ENCODE peak calls at places on chromosomes 1 and 21, in seven cellular contexts. T is Panc1, I is dorsolateral prefrontal cortex, Q is bronchial epithelial cell, F is fibroblast of lung, H is astrocyte of the spinal cord, B is heart left ventricle. K is an unnamed sample.

GRCh38 chr21:41171210-41171609 is 3.2 kb downstream of the BACE2 start:
- DNase-seq in F (peak), I (no peak), H (peak), B (no peak), T (no peak), Q (peak), K (no peak)

GRCh38 chr1:196148367-196148970 is 459.8 kb downstream of the KCNT2 start:
- DNase-seq in Q (peak), H (peak), I (no peak), F (peak), B (no peak), T (peak), K (peak)

GRCh38 chr1:204093421-204093717 is 20.5 kb downstream of the SOX13 start:
- DNase-seq in I (no peak), B (no peak), H (no peak), T (no peak), Q (no peak), F (no peak), K (no peak)

GRCh38 chr21:15250384-15250783 is 185.6 kb upstream of the NRIP1 start:
- DNase-seq in I (no peak), Q (peak), F (peak), H (peak), B (no peak), T (no peak), K (peak)

GRCh38 chr1:12539705-12540579 is 78.1 kb downstream of the DHRS3 start:
- DNase-seq in I (no peak), F (peak), Q (no peak), T (no peak), H (peak), B (peak), K (peak)

GRCh38 chr1:94526152-94526551 is 15.4 kb downstream of the F3 start:
- DNase-seq in Q (no peak), H (no peak), B (no peak), I (no peak), T (no peak), F (peak), K (no peak)

GRCh38 chr1:78277253-78277652 is 213.5 kb upstream of the PTGFR start:
- DNase-seq in I (no peak), B (no peak), F (peak), T (no peak), H (peak), Q (peak), K (peak)

GRCh38 chr1:116933586-116934515 is 24.1 kb downstream of the PTGFRN start:
- DNase-seq in B (no peak), Q (no peak), T (no peak), H (no peak), F (no peak), I (no peak), K (no peak)

GRCh38 chr1:38041941-38042834 is 4.4 kb downstream of the POU3F1 start:
- DNase-seq in H (no peak), F (no peak), I (no peak), B (no peak), T (no peak), Q (no peak), K (no peak)

GRCh38 chr1:38043036-38043747 is 3.4 kb downstream of the POU3F1 start:
- DNase-seq in H (no peak), B (no peak), T (no peak), F (no peak), Q (no peak), I (no peak), K (no peak)

GRCh38 chr1:38037481-38037939 is 9.1 kb downstream of the POU3F1 start:
- DNase-seq in F (no peak), B (no peak), H (no peak), T (no peak), Q (no peak), I (no peak), K (peak)

GRCh38 chr1:38038836-38039235 is 7.8 kb downstream of the POU3F1 start:
- DNase-seq in H (peak), T (no peak), I (no peak), F (peak), B (no peak), Q (peak), K (peak)

DNA sequence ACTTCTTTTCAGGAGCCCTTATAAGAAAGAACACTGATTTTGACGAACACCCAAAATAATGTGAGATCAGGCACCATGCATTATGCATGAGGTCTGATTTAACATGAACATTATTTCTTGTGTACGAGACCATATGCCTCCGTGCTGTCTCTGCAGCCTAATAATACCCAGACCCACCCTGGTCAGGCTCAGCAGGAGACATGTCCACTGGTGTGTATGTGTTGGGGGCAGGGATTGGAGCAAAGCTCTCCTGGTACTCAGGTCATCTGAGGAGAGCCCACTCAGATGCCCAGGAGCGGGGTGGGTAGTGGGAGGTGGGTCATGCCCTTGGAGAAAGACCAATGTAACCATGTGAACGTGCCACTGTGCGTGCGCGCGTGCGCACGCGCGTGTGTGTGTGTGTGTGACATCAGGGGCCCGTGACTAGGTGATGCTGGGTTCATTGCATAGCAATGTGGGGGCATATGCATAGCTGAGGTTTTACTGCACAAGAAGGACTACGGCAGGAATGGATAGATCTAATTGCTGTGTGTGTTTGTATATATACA is 7.1 kb downstream of the POU3F1 start:
- DNase-seq in I (no peak), T (no peak), H (no peak), B (no peak), Q (no peak), F (no peak), K (no peak)
- H3K4me3 ChIP-seq in I (no peak), T (no peak), H (no peak), B (no peak), Q (no peak), F (no peak), K (no peak)

DNA sequence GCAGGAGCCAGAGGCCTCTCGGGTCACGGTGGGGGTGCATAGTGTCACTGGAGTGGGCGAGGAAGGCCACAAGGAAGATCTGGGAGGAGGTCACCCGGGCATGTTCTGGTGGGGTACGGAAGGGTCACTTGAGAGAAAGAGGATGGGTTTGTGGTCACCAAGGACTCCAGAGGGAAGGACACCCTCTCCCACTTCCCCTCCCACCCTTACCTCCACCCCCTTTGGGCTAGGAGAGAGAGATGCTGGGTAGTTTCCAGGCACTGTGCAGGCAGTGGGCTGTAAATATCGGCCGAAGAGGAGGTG is 703 bp downstream of the AMIGO1 start:
- DNase-seq in F (no peak), T (no peak), H (no peak), B (no peak), I (no peak), Q (no peak), K (no peak)
- H3K4me3 ChIP-seq in F (no peak), T (no peak), H (peak), B (peak), I (peak), Q (peak), K (no peak)

GRCh38 chr1:198542632-198543031 is 2.2 kb upstream of the ATP6V1G3 start:
- DNase-seq in I (no peak), T (no peak), H (no peak), B (no peak), Q (no peak), F (no peak), K (no peak)

GRCh38 chr1:198543670-198544260 is 3.3 kb upstream of the ATP6V1G3 start:
- DNase-seq in B (no peak), F (no peak), I (no peak), T (no peak), H (no peak), Q (no peak), K (no peak)

GRCh38 chr1:198544265-198544664 is 3.8 kb upstream of the ATP6V1G3 start:
- DNase-seq in T (no peak), H (no peak), F (no peak), Q (no peak), I (no peak), B (no peak), K (no peak)

GRCh38 chr1:198541737-198542136 is 1.3 kb upstream of the ATP6V1G3 start:
- DNase-seq in F (no peak), H (no peak), B (no peak), T (no peak), I (no peak), Q (no peak), K (no peak)

DNA sequence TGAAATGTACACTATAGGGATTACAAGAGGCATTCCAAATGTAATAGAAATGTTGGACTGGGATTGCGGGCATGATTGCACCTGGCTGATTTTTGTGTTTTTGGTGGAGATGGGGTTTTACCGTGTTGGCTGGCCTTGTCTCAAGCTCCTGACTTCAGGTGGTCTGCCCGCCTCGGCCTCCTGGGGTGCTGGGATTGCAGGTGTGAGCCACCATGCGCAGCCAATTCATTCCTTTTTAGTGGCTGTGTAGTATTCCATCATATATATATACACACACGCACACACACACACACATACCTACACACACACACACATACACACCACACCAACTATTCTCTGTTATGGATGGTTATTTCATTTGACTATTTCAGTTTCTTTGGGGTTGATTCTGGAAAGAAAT is 4.7 kb upstream of the ATP6V1G3 start:
- DNase-seq in F (no peak), B (no peak), Q (no peak), I (no peak), T (no peak), H (no peak), K (no peak)
- H3K4me3 ChIP-seq in F (no peak), B (no peak), Q (no peak), I (no peak), T (no peak), H (no peak), K (no peak)

GRCh38 chr1:84164156-84164555 is 20.1 kb downstream of the PRKACB start:
- DNase-seq in I (no peak), B (no peak), F (no peak), T (peak), Q (no peak), H (no peak), K (peak)
- H3K4me3 ChIP-seq in I (peak), B (no peak), F (peak), T (peak), Q (no peak), H (peak), K (peak)

GRCh38 chr21:26118928-26119540 is 51.5 kb downstream of the APP start:
- DNase-seq in B (no peak), F (no peak), H (no peak), T (no peak), Q (no peak), I (no peak), K (no peak)
- H3K4me3 ChIP-seq in B (no peak), F (no peak), H (no peak), T (no peak), Q (no peak), I (no peak), K (no peak)

GRCh38 chr1:219660666-219661463 is 48.0 kb upstream of the ZC3H11B start:
- DNase-seq in H (peak), B (peak), I (peak), T (peak), Q (peak), F (peak), K (peak)
- H3K4me3 ChIP-seq in H (no peak), B (no peak), I (peak), T (peak), Q (no peak), F (no peak), K (no peak)

GRCh38 chr1:52053862-52054261 is 1.1 kb downstream of the TXNDC12 start:
- DNase-seq in F (no peak), B (no peak), T (no peak), I (no peak), Q (no peak), H (no peak), K (no peak)
- H3K4me3 ChIP-seq in F (peak), B (no peak), T (peak), I (peak), Q (peak), H (peak), K (peak)

GRCh38 chr1:207959141-207959825 is 48.4 kb upstream of the CD34 start:
- DNase-seq in Q (peak), I (no peak), H (peak), B (peak), T (no peak), F (peak), K (peak)
- H3K4me3 ChIP-seq in Q (peak), I (peak), H (peak), B (peak), T (peak), F (peak), K (peak)

GRCh38 chr1:46396429-46397398 is 2.6 kb downstream of the FAAH start:
- DNase-seq in F (no peak), B (no peak), I (no peak), Q (peak), T (no peak), H (no peak), K (no peak)

GRCh38 chr1:46399307-46399706 is 5.2 kb downstream of the FAAH start:
- DNase-seq in H (no peak), B (no peak), I (no peak), Q (no peak), T (no peak), F (no peak), K (no peak)

GRCh38 chr1:46394108-46394871 is at the start of gene FAAH:
- DNase-seq in I (peak), H (peak), Q (peak), F (peak), B (peak), T (no peak), K (peak)

GRCh38 chr1:46394872-46395465 is 852 bp downstream of the FAAH start:
- DNase-seq in T (no peak), I (no peak), B (no peak), F (no peak), Q (no peak), H (no peak), K (no peak)

DNA sequence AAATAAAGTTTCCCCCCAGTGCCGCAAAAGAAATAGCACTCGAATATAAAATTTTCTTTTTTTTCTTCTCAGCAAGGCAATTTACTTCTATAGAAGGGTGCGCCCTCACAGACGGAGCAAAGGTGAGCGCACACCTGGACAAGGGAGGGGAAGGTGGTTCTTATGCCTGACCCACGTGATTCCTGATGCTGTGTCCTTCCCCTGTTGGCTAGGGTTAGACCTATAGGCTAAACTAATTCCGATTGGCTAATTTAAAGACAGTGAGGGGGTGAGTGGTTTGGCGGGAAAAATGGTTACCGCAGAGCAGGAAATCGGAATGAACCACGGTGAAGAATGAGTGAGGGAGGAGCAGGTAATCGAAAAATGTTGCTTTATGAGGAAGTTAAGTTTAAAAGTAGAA is 607 bp upstream of the FAAH start:
- DNase-seq in I (no peak), T (no peak), B (no peak), H (no peak), F (no peak), Q (no peak), K (no peak)
- H3K4me3 ChIP-seq in I (peak), T (peak), B (no peak), H (no peak), F (no peak), Q (no peak), K (no peak)

GRCh38 chr1:211328084-211328694 is 1.6 kb downstream of the TRAF5 start:
- DNase-seq in I (no peak), Q (no peak), H (no peak), T (no peak), F (no peak), B (no peak), K (no peak)

GRCh38 chr1:211330282-211330936 is 3.8 kb downstream of the TRAF5 start:
- DNase-seq in H (no peak), F (no peak), T (no peak), I (no peak), Q (no peak), B (no peak), K (no peak)

GRCh38 chr1:211331011-211331709 is 4.5 kb downstream of the TRAF5 start:
- DNase-seq in T (no peak), H (peak), B (no peak), Q (peak), F (peak), I (no peak), K (peak)

GRCh38 chr1:211328866-211329265 is 2.2 kb downstream of the TRAF5 start:
- DNase-seq in I (no peak), B (no peak), T (no peak), F (no peak), H (no peak), Q (no peak), K (no peak)

DNA sequence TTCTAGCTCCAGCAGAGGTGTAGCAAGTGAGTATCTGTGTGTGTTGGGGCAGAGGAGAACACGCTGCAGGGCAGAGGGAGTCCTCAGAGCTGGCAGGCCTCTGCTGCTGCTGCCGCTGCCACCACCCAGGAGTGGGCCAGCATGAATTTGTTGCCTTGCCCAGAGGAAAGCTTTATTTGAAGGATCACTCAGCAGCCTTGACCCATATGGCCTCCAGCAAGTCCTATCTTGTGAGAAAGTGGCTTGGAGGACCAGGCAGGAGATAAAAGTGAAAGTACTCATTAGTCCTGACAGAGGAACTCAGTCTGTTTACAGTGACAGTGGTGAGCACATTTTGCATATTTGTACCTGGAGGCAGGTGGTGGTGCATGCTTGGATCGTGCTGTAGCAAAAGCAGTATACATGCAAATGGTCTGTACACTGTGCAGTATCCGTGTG is 3.1 kb downstream of the TRAF5 start:
- DNase-seq in Q (no peak), B (no peak), I (no peak), F (no peak), H (no peak), T (no peak), K (no peak)
- H3K4me3 ChIP-seq in Q (no peak), B (no peak), I (no peak), F (no peak), H (no peak), T (no peak), K (no peak)